ENCODE peak calls at places on chromosomes 1 and 21, in eight cellular contexts. Z, P, R, W, T, B, U and A are unnamed samples.

GRCh38 chr1:180358649-180359048 is 128.6 kb downstream of the LHX4 start:
- DNase-seq in T (no peak), U (no peak), Z (peak), W (no peak), P (no peak), B (no peak), R (no peak), A (peak)

GRCh38 chr21:14880922-14881321 is 183.9 kb downstream of the NRIP1 start:
- DNase-seq in B (no peak), T (peak), U (peak), Z (peak), P (no peak), R (no peak), W (no peak), A (no peak)

GRCh38 chr1:100249155-100249536 is 488 bp downstream of the DBT start:
- DNase-seq in T (peak), B (no peak), Z (peak), R (no peak), W (no peak), P (no peak), U (no peak), A (peak)

GRCh38 chr1:36572142-36572715 is 89.5 kb upstream of the CSF3R start:
- DNase-seq in R (no peak), Z (no peak), W (no peak), B (no peak), P (no peak), U (no peak), T (no peak), A (no peak)

GRCh38 chr1:112316254-112316653 is 79.8 kb upstream of the CTTNBP2NL start:
- DNase-seq in W (no peak), T (no peak), U (no peak), Z (no peak), B (no peak), R (no peak), P (no peak), A (no peak)

GRCh38 chr1:94037392-94038229 is 83.3 kb downstream of the ABCA4 start:
- DNase-seq in P (no peak), U (peak), B (no peak), T (no peak), W (no peak), R (no peak), Z (no peak), A (no peak)

GRCh38 chr1:177181280-177181630 is 10.5 kb downstream of the BRINP2 start:
- DNase-seq in W (no peak), U (no peak), R (no peak), B (no peak), Z (no peak), T (no peak), P (no peak), A (no peak)

GRCh38 chr1:183242556-183242955 is 56.5 kb downstream of the LAMC2 start:
- DNase-seq in B (no peak), P (no peak), U (no peak), W (no peak), Z (no peak), R (no peak), T (no peak), A (no peak)

GRCh38 chr1:9121891-9122409 is 7.0 kb downstream of the GPR157 start:
- DNase-seq in P (no peak), R (no peak), T (no peak), Z (no peak), B (no peak), W (no peak), U (no peak), A (no peak)

GRCh38 chr1:215845224-215845902 is 278.3 kb downstream of the KCTD3 start:
- DNase-seq in B (no peak), U (peak), T (peak), W (no peak), P (no peak), R (no peak), Z (peak), A (peak)

GRCh38 chr1:154170547-154171221 is 15.8 kb upstream of the NUP210L start:
- DNase-seq in T (peak), W (no peak), R (no peak), Z (no peak), B (no peak), P (no peak), U (no peak), A (no peak)

GRCh38 chr1:227225715-227226346 is 92.5 kb downstream of the CDC42BPA start:
- DNase-seq in U (peak), T (peak), P (no peak), Z (peak), W (no peak), R (no peak), B (no peak), A (no peak)

GRCh38 chr21:28160378-28160777 is 832.3 kb downstream of the LTN1 start:
- DNase-seq in T (peak), B (peak), Z (peak), U (no peak), P (no peak), W (no peak), R (no peak), A (no peak)

GRCh38 chr1:30757196-30757949 is at the start of gene LAPTM5:
- DNase-seq in P (no peak), W (no peak), B (no peak), Z (no peak), U (no peak), R (peak), T (no peak), A (no peak)

GRCh38 chr1:1074631-1075147 is 583 bp upstream of the RNF223 start:
- DNase-seq in T (no peak), Z (no peak), W (no peak), B (no peak), U (no peak), P (no peak), R (no peak), A (no peak)

GRCh38 chr1:183945432-183946308 is 91.9 kb downstream of the COLGALT2 start:
- DNase-seq in T (no peak), W (peak), U (peak), R (no peak), B (no peak), P (no peak), Z (peak), A (no peak)

GRCh38 chr1:41103761-41104160 is 82.2 kb upstream of the SLFNL1 start:
- DNase-seq in T (no peak), R (no peak), P (no peak), U (no peak), W (no peak), B (no peak), Z (no peak), A (no peak)

GRCh38 chr1:246617156-246617555 is 50.9 kb downstream of the CNST start:
- DNase-seq in T (peak), Z (no peak), B (no peak), U (peak), P (no peak), W (no peak), R (no peak), A (no peak)

GRCh38 chr1:151773698-151774097 is 10.4 kb upstream of the MRPL9 start:
- DNase-seq in Z (peak), W (no peak), B (no peak), R (no peak), P (no peak), U (peak), T (peak), A (no peak)

GRCh38 chr1:229030642-229031390 is 240.1 kb upstream of the RAB4A start:
- DNase-seq in R (no peak), B (no peak), P (no peak), U (no peak), Z (peak), W (no peak), T (no peak), A (no peak)

GRCh38 chr1:163315773-163316374 is 5.9 kb upstream of the NUF2 start:
- DNase-seq in P (no peak), T (peak), R (peak), W (peak), U (peak), Z (peak), B (peak), A (peak)

GRCh38 chr1:31152181-31152768 is 86.8 kb upstream of the PUM1 start:
- DNase-seq in B (no peak), P (no peak), R (no peak), T (peak), W (peak), U (peak), Z (peak), A (peak)

GRCh38 chr1:153616144-153616884 is at the start of gene S100A14:
- DNase-seq in R (no peak), W (no peak), Z (no peak), U (peak), T (no peak), P (no peak), B (no peak), A (peak)

GRCh38 chr1:39898648-39899603 is 2.8 kb downstream of the MYCL start:
- DNase-seq in W (peak), T (peak), B (no peak), Z (peak), P (peak), U (peak), R (no peak), A (peak)

GRCh38 chr1:16441312-16441641 is 753 bp downstream of the NECAP2 start:
- DNase-seq in P (no peak), Z (no peak), T (peak), B (no peak), W (no peak), R (no peak), U (peak), A (peak)

GRCh38 chr1:207228987-207229386 is 92.5 kb upstream of the CD55 start:
- DNase-seq in R (no peak), Z (no peak), P (no peak), W (no peak), B (no peak), U (no peak), T (no peak), A (no peak)

GRCh38 chr1:198018529-198018928 is 101.4 kb downstream of the LHX9 start:
- DNase-seq in W (no peak), Z (peak), P (no peak), T (peak), U (peak), R (no peak), B (no peak), A (peak)

GRCh38 chr1:119623651-119624050 is 24.4 kb downstream of the ZNF697 start:
- DNase-seq in T (no peak), W (no peak), R (no peak), Z (no peak), B (no peak), P (no peak), U (no peak), A (no peak)

GRCh38 chr1:231799363-231799986 is 172.9 kb downstream of the DISC1 start:
- DNase-seq in P (no peak), B (no peak), T (no peak), W (no peak), U (no peak), Z (peak), R (no peak), A (no peak)

GRCh38 chr1:54047384-54048315 is 5.4 kb downstream of the TMEM59 start:
- DNase-seq in R (no peak), P (no peak), Z (peak), T (peak), W (no peak), B (no peak), U (no peak), A (no peak)

GRCh38 chr21:18349468-18349867 is 54.1 kb downstream of the TMPRSS15 start:
- DNase-seq in B (no peak), T (no peak), P (no peak), R (no peak), U (no peak), Z (no peak), W (no peak), A (no peak)

GRCh38 chr1:223774133-223774811 is 61.9 kb downstream of the CAPN2 start:
- DNase-seq in R (no peak), W (no peak), T (no peak), U (no peak), B (no peak), P (no peak), Z (no peak), A (no peak)

GRCh38 chr21:15875286-15875685 is 145.5 kb downstream of the USP25 start:
- DNase-seq in T (no peak), Z (no peak), R (no peak), W (no peak), P (no peak), U (peak), B (no peak), A (no peak)

GRCh38 chr21:45363921-45364463 is 41.0 kb upstream of the COL18A1 start:
- DNase-seq in P (no peak), W (peak), B (peak), U (peak), Z (peak), T (peak), R (no peak), A (peak)

GRCh38 chr1:1066403-1067283 is 7.5 kb downstream of the RNF223 start:
- DNase-seq in R (no peak), U (peak), B (no peak), W (no peak), T (peak), Z (peak), P (no peak), A (no peak)

GRCh38 chr1:205271277-205271676 is 43.5 kb downstream of the TMCC2 start:
- DNase-seq in W (no peak), B (no peak), T (peak), Z (peak), R (no peak), P (no peak), U (peak), A (no peak)

DNA sequence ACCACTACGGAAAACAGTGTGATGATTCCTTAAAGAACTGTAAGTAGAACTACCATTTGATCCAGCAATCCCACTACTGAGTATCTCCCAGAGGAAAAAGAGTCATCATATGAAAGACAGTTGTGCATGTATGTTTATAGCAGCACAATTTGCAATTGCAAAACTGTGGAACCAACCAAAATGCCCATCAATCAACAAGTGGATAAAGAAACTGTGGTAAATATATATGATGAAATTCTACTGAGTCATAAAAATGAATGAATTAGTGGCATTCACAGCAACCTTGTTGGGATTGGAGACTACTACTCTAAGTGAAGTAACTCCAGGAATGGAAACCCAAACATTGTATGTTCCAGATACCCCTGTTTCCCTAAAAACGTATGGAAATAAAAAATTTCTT is 337.0 kb upstream of the PTBP2 start:
- DNase-seq in W (no peak), Z (no peak), U (no peak), P (no peak), T (no peak), R (no peak), B (no peak), A (no peak)
- H3K27ac ChIP-seq in W (no peak), Z (no peak), U (no peak), P (no peak), T (no peak), R (no peak), B (no peak), A (no peak)

GRCh38 chr1:234909851-234910250 is 218.8 kb downstream of the TOMM20 start:
- DNase-seq in P (no peak), R (no peak), U (no peak), T (no peak), B (no peak), Z (no peak), W (no peak), A (no peak)

GRCh38 chr1:234906654-234907053 is 222.0 kb downstream of the TOMM20 start:
- DNase-seq in W (no peak), U (no peak), T (no peak), Z (no peak), P (no peak), B (no peak), R (no peak), A (no peak)

GRCh38 chr1:234909307-234909706 is 219.3 kb downstream of the TOMM20 start:
- DNase-seq in U (no peak), W (no peak), B (no peak), T (no peak), Z (no peak), R (no peak), P (no peak), A (no peak)

GRCh38 chr1:234907585-234908457 is 220.8 kb downstream of the TOMM20 start:
- DNase-seq in B (no peak), W (peak), R (no peak), U (no peak), P (no peak), Z (peak), T (peak), A (peak)

GRCh38 chr1:234908571-234908970 is 220.1 kb downstream of the TOMM20 start:
- DNase-seq in Z (no peak), W (no peak), P (no peak), T (no peak), U (no peak), R (no peak), B (no peak), A (no peak)
- H3K27ac ChIP-seq in Z (peak), W (peak), P (no peak), T (peak), U (no peak), R (no peak), B (peak), A (peak)

GRCh38 chr1:173863224-173864151 is 4.3 kb downstream of the GAS5 start:
- DNase-seq in W (no peak), P (no peak), Z (no peak), T (no peak), B (no peak), R (no peak), U (no peak), A (no peak)
- H3K27ac ChIP-seq in W (peak), P (no peak), Z (peak), T (peak), B (no peak), R (no peak), U (no peak), A (no peak)

DNA sequence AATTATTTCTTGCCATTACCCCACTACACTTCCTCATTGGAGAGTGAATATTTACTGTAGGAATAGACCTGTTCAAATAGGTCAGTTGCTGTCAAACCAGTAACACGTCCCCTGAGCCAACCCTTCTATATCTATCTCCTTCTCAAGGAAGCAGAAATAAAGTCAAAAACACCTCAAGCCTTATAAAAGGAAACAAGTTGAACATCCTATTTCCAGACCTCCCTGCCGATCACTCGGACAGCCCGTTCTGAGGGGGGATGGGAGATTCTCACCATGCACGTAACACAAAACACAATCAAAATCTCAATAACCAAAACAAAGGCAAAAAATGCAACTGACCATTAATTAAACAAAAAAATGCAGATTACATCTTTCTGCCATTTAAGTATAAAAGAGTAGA is 121.5 kb upstream of the KRTAP19-8 start:
- DNase-seq in Z (no peak), U (no peak), T (no peak), R (no peak), W (no peak), B (no peak), P (no peak), A (no peak)
- H3K27ac ChIP-seq in Z (no peak), U (no peak), T (no peak), R (no peak), W (no peak), B (peak), P (peak), A (peak)

GRCh38 chr1:93016171-93016570 is 54.9 kb upstream of the DIPK1A start:
- DNase-seq in T (peak), Z (peak), W (peak), B (no peak), R (no peak), P (no peak), U (peak), A (no peak)
- H3K27ac ChIP-seq in T (no peak), Z (no peak), W (no peak), B (no peak), R (no peak), P (no peak), U (peak), A (no peak)

GRCh38 chr1:234617135-234617985 is 7.4 kb upstream of the IRF2BP2 start:
- DNase-seq in Z (no peak), R (no peak), P (no peak), T (peak), B (no peak), W (no peak), U (no peak), A (no peak)

GRCh38 chr1:234619071-234619480 is 9.1 kb upstream of the IRF2BP2 start:
- DNase-seq in Z (no peak), W (no peak), P (no peak), U (no peak), B (no peak), T (peak), R (no peak), A (no peak)

GRCh38 chr1:234618726-234619049 is 8.7 kb upstream of the IRF2BP2 start:
- DNase-seq in Z (no peak), U (no peak), T (peak), B (no peak), P (no peak), R (no peak), W (no peak), A (no peak)

GRCh38 chr1:234616644-234617043 is 6.7 kb upstream of the IRF2BP2 start:
- DNase-seq in R (no peak), Z (no peak), U (no peak), T (peak), P (no peak), W (peak), B (no peak), A (no peak)

GRCh38 chr1:234617986-234618725 is 8.2 kb upstream of the IRF2BP2 start:
- DNase-seq in Z (peak), B (no peak), W (peak), P (no peak), T (peak), R (no peak), U (no peak), A (no peak)
- H3K27ac ChIP-seq in Z (peak), B (peak), W (peak), P (no peak), T (peak), R (no peak), U (no peak), A (peak)